ENCODE peak calls at places on chromosomes 13 and 19, in six cellular contexts. One of them, this sample, is unnamed.

GRCh38 chr13:29619995-29620394 is 24.5 kb upstream of the SLC7A1 start:
- DNase-seq in PC-3: no peak
- DNase-seq in brain microvascular endothelial cell: no peak
- DNase-seq in heart right ventricle: no peak
- DNase-seq in tibial nerve: no peak
- DNase-seq in tibial artery: no peak
- DNase-seq in this sample: no peak

GRCh38 chr19:14672043-14672872 is 2.4 kb downstream of the ADGRE3 start:
- DNase-seq in brain microvascular endothelial cell: no peak
- DNase-seq in tibial nerve: no peak
- DNase-seq in PC-3: no peak
- DNase-seq in tibial artery: no peak
- DNase-seq in heart right ventricle: no peak
- DNase-seq in this sample: no peak

GRCh38 chr19:37507167-37507464 is 377 bp downstream of the ZNF793 start:
- DNase-seq in brain microvascular endothelial cell: no peak
- DNase-seq in heart right ventricle: no peak
- DNase-seq in PC-3: no peak
- DNase-seq in tibial nerve: no peak
- DNase-seq in tibial artery: no peak
- DNase-seq in this sample: no peak

GRCh38 chr19:2602391-2603181 is 99.9 kb downstream of the GNG7 start:
- DNase-seq in tibial artery: peak
- DNase-seq in brain microvascular endothelial cell: peak
- DNase-seq in heart right ventricle: peak
- DNase-seq in PC-3: peak
- DNase-seq in tibial nerve: peak
- DNase-seq in this sample: peak

GRCh38 chr13:97627566-97627965 is 193.6 kb downstream of the RAP2A start:
- DNase-seq in tibial nerve: no peak
- DNase-seq in PC-3: peak
- DNase-seq in tibial artery: peak
- DNase-seq in brain microvascular endothelial cell: peak
- DNase-seq in heart right ventricle: peak
- DNase-seq in this sample: no peak

GRCh38 chr19:16970821-16971220 is 55.8 kb downstream of the CPAMD8 start:
- DNase-seq in PC-3: no peak
- DNase-seq in tibial artery: no peak
- DNase-seq in brain microvascular endothelial cell: no peak
- DNase-seq in heart right ventricle: no peak
- DNase-seq in tibial nerve: no peak
- DNase-seq in this sample: no peak

GRCh38 chr13:39263033-39263432 is 224.8 kb downstream of the NHLRC3 start:
- DNase-seq in tibial artery: peak
- DNase-seq in PC-3: peak
- DNase-seq in brain microvascular endothelial cell: peak
- DNase-seq in heart right ventricle: peak
- DNase-seq in tibial nerve: peak
- DNase-seq in this sample: no peak

GRCh38 chr13:48950507-48950886 is 25.2 kb upstream of the FNDC3A start:
- DNase-seq in tibial nerve: no peak
- DNase-seq in tibial artery: no peak
- DNase-seq in heart right ventricle: no peak
- DNase-seq in brain microvascular endothelial cell: no peak
- DNase-seq in PC-3: peak
- DNase-seq in this sample: no peak

GRCh38 chr19:48968813-48969218 is 3.7 kb downstream of the FTL start:
- DNase-seq in brain microvascular endothelial cell: no peak
- DNase-seq in PC-3: no peak
- DNase-seq in tibial nerve: no peak
- DNase-seq in heart right ventricle: no peak
- DNase-seq in tibial artery: no peak
- DNase-seq in this sample: no peak

GRCh38 chr13:90999401-90999800 is 348.1 kb upstream of the MIR17HG start:
- DNase-seq in tibial artery: no peak
- DNase-seq in brain microvascular endothelial cell: no peak
- DNase-seq in PC-3: no peak
- DNase-seq in tibial nerve: no peak
- DNase-seq in heart right ventricle: no peak
- DNase-seq in this sample: no peak

GRCh38 chr13:100089633-100090032 is 740 bp downstream of the PCCA start:
- DNase-seq in brain microvascular endothelial cell: no peak
- DNase-seq in tibial artery: no peak
- DNase-seq in heart right ventricle: no peak
- DNase-seq in tibial nerve: no peak
- DNase-seq in PC-3: peak
- DNase-seq in this sample: no peak

GRCh38 chr13:110116072-110116487 is 190.9 kb downstream of the COL4A1 start:
- DNase-seq in tibial artery: peak
- DNase-seq in brain microvascular endothelial cell: no peak
- DNase-seq in heart right ventricle: no peak
- DNase-seq in tibial nerve: no peak
- DNase-seq in PC-3: peak
- DNase-seq in this sample: no peak

GRCh38 chr19:807627-808175 is 10.4 kb downstream of the PTBP1 start:
- DNase-seq in brain microvascular endothelial cell: no peak
- DNase-seq in PC-3: no peak
- DNase-seq in heart right ventricle: no peak
- DNase-seq in tibial nerve: no peak
- DNase-seq in tibial artery: no peak
- DNase-seq in this sample: no peak

GRCh38 chr13:77016888-77017623 is 9.9 kb downstream of the FBXL3 start:
- DNase-seq in tibial nerve: no peak
- DNase-seq in tibial artery: no peak
- DNase-seq in brain microvascular endothelial cell: no peak
- DNase-seq in PC-3: no peak
- DNase-seq in heart right ventricle: no peak
- DNase-seq in this sample: no peak

GRCh38 chr13:74017301-74018092 is 116.7 kb downstream of the KLF12 start:
- DNase-seq in brain microvascular endothelial cell: no peak
- DNase-seq in heart right ventricle: no peak
- DNase-seq in PC-3: no peak
- DNase-seq in tibial artery: no peak
- DNase-seq in tibial nerve: no peak
- DNase-seq in this sample: no peak

GRCh38 chr19:4059931-4060620 is 6.6 kb downstream of the ZBTB7A start:
- DNase-seq in tibial nerve: peak
- DNase-seq in tibial artery: peak
- DNase-seq in heart right ventricle: peak
- DNase-seq in brain microvascular endothelial cell: no peak
- DNase-seq in PC-3: no peak
- DNase-seq in this sample: no peak

GRCh38 chr13:111940892-111941291 is 126.1 kb upstream of the SOX1 start:
- DNase-seq in heart right ventricle: no peak
- DNase-seq in tibial artery: no peak
- DNase-seq in tibial nerve: no peak
- DNase-seq in brain microvascular endothelial cell: no peak
- DNase-seq in PC-3: no peak
- DNase-seq in this sample: no peak

GRCh38 chr19:15330801-15331418 is 1.4 kb downstream of the BRD4 start:
- DNase-seq in brain microvascular endothelial cell: peak
- DNase-seq in heart right ventricle: no peak
- DNase-seq in PC-3: peak
- DNase-seq in tibial nerve: no peak
- DNase-seq in tibial artery: no peak
- DNase-seq in this sample: no peak

GRCh38 chr19:46670874-46671273 is 9.9 kb upstream of the DACT3 start:
- DNase-seq in brain microvascular endothelial cell: no peak
- DNase-seq in tibial artery: no peak
- DNase-seq in heart right ventricle: no peak
- DNase-seq in tibial nerve: no peak
- DNase-seq in PC-3: peak
- DNase-seq in this sample: no peak

GRCh38 chr19:16266586-16266942 is 58.1 kb upstream of the KLF2 start:
- DNase-seq in heart right ventricle: no peak
- DNase-seq in tibial nerve: no peak
- DNase-seq in PC-3: no peak
- DNase-seq in tibial artery: no peak
- DNase-seq in brain microvascular endothelial cell: no peak
- DNase-seq in this sample: no peak

GRCh38 chr13:67643656-67644055 is 413.5 kb upstream of the PCDH9 start:
- DNase-seq in PC-3: no peak
- DNase-seq in tibial nerve: no peak
- DNase-seq in brain microvascular endothelial cell: no peak
- DNase-seq in tibial artery: no peak
- DNase-seq in heart right ventricle: no peak
- DNase-seq in this sample: no peak

GRCh38 chr19:8361921-8362793 is 1.8 kb upstream of the ANGPTL4 start:
- DNase-seq in brain microvascular endothelial cell: peak
- DNase-seq in PC-3: peak
- DNase-seq in heart right ventricle: peak
- DNase-seq in tibial nerve: peak
- DNase-seq in tibial artery: peak
- DNase-seq in this sample: peak

GRCh38 chr19:4338441-4339350 is at the start of gene STAP2:
- DNase-seq in heart right ventricle: no peak
- DNase-seq in PC-3: peak
- DNase-seq in tibial nerve: no peak
- DNase-seq in tibial artery: no peak
- DNase-seq in brain microvascular endothelial cell: no peak
- DNase-seq in this sample: no peak

DNA sequence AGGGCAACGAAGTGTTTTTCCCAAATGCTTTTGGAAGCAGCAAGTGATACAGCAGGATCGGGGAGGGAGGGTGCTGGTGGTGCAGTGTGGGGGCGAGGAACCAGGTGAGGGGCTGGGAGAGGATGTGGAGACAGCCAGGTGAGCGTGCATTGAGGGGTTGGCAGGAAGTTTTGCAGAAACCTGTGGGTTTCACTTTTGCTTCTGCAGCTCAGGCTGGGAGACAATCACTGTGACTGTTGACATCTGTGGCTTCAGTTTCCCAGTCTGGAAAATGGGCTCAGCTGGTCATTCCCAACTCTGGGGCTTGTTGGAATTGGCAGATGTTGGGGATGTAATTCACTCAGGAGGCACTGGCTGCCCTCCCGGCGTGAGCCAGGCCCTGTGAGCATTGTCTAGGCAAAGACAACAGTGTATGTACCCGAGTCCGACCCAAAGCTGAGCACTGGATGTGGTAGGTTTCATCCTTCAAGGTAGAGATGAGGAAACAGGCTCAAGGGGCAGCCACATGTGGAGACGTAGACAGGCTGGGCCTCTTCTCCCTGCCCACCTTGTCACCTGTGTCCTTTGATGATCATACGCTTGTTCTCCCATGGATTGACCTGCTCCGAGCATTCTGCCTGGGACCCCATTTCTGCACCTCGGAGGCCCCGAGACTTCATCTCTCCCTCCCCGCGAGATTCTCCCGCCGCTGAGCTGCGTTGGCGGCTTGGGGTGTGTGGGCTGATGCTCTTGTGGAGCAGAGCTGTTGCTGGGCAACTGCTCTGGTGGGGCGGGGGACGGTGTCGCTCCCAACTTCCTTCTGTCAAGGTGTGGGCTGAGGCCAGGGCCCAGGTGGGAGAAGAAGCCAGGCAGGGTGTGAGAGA is 21.9 kb downstream of the MAST3 start:
- DNase-seq in tibial artery: no peak
- DNase-seq in PC-3: no peak
- DNase-seq in brain microvascular endothelial cell: no peak
- DNase-seq in tibial nerve: no peak
- DNase-seq in heart right ventricle: no peak
- DNase-seq in this sample: peak
- H3K27ac ChIP-seq in tibial artery: peak
- H3K27ac ChIP-seq in PC-3: no peak
- H3K27ac ChIP-seq in brain microvascular endothelial cell: no peak
- H3K27ac ChIP-seq in tibial nerve: peak
- H3K27ac ChIP-seq in heart right ventricle: no peak
- H3K27ac ChIP-seq in this sample: peak

GRCh38 chr19:42366676-42367075 is 23.4 kb downstream of the CNFN start:
- DNase-seq in PC-3: no peak
- DNase-seq in tibial nerve: no peak
- DNase-seq in heart right ventricle: peak
- DNase-seq in tibial artery: no peak
- DNase-seq in brain microvascular endothelial cell: no peak
- DNase-seq in this sample: no peak
- H3K27ac ChIP-seq in PC-3: no peak
- H3K27ac ChIP-seq in tibial nerve: no peak
- H3K27ac ChIP-seq in heart right ventricle: peak
- H3K27ac ChIP-seq in tibial artery: no peak
- H3K27ac ChIP-seq in brain microvascular endothelial cell: no peak
- H3K27ac ChIP-seq in this sample: no peak

GRCh38 chr19:18650048-18650435 is 13.2 kb downstream of the KLHL26 start:
- DNase-seq in brain microvascular endothelial cell: peak
- DNase-seq in heart right ventricle: peak
- DNase-seq in tibial artery: peak
- DNase-seq in tibial nerve: peak
- DNase-seq in PC-3: no peak
- DNase-seq in this sample: no peak

GRCh38 chr19:18649371-18650047 is 12.7 kb downstream of the KLHL26 start:
- DNase-seq in brain microvascular endothelial cell: peak
- DNase-seq in tibial nerve: peak
- DNase-seq in tibial artery: peak
- DNase-seq in heart right ventricle: peak
- DNase-seq in PC-3: no peak
- DNase-seq in this sample: no peak

GRCh38 chr19:18647371-18647767 is 10.5 kb downstream of the KLHL26 start:
- DNase-seq in tibial artery: no peak
- DNase-seq in brain microvascular endothelial cell: no peak
- DNase-seq in tibial nerve: no peak
- DNase-seq in PC-3: no peak
- DNase-seq in heart right ventricle: no peak
- DNase-seq in this sample: no peak

GRCh38 chr19:18647807-18648206 is 11.0 kb downstream of the KLHL26 start:
- DNase-seq in heart right ventricle: no peak
- DNase-seq in tibial nerve: no peak
- DNase-seq in PC-3: no peak
- DNase-seq in tibial artery: no peak
- DNase-seq in brain microvascular endothelial cell: no peak
- DNase-seq in this sample: no peak

DNA sequence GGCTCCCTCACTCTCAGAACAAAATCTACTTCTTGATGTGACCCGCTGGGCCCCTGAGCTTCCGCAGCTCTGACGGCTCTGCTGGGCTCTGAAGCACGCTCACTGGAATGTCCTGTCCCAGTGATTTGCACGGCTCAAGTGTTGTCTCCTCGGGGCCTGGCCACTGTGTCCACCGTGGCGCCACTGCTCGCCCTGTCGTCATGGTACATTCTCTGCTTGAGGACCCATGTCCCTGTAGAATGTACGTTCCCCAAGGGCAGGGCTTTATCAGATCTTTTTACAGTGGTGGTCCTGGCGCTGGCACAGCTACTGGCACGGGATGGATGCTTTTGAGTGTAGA is 12.1 kb downstream of the KLHL26 start:
- DNase-seq in tibial nerve: no peak
- DNase-seq in heart right ventricle: no peak
- DNase-seq in PC-3: no peak
- DNase-seq in brain microvascular endothelial cell: peak
- DNase-seq in tibial artery: peak
- DNase-seq in this sample: no peak
- H3K27ac ChIP-seq in tibial nerve: peak
- H3K27ac ChIP-seq in heart right ventricle: peak
- H3K27ac ChIP-seq in PC-3: no peak
- H3K27ac ChIP-seq in brain microvascular endothelial cell: peak
- H3K27ac ChIP-seq in tibial artery: peak
- H3K27ac ChIP-seq in this sample: peak

DNA sequence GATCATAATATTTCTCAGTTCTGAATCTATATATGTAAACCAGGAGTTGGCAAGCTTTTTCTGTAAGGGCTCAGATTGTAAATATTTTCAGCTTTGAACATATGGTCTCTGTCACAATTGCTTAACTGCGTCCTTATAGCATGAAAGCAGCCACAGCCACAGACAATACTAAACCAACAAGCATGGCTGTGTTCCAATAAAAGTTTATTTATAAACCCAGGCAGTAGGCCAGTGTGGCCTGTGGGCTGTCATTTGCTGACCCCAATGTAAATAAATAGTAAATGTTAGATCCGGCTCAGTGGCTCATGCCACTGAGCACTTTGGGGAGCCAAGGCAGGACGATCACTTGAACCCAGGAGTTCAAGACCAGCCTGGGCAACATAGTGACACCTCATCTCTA is 12.2 kb upstream of the MYH14 start:
- DNase-seq in brain microvascular endothelial cell: no peak
- DNase-seq in tibial nerve: no peak
- DNase-seq in heart right ventricle: no peak
- DNase-seq in tibial artery: no peak
- DNase-seq in PC-3: no peak
- DNase-seq in this sample: no peak
- H3K27ac ChIP-seq in brain microvascular endothelial cell: no peak
- H3K27ac ChIP-seq in tibial nerve: no peak
- H3K27ac ChIP-seq in heart right ventricle: peak
- H3K27ac ChIP-seq in tibial artery: no peak
- H3K27ac ChIP-seq in PC-3: no peak
- H3K27ac ChIP-seq in this sample: no peak

This sample was measured in caudate nucleus.